ENCODE peak calls at places on chromosomes 7 and 10, in four cellular contexts. G is mesenchymal stem cell, B is HCT116, S is head of caudate nucleus. C is an unnamed sample.

GRCh38 chr7:157439761-157440160 is 103.0 kb downstream of the DNAJB6 start:
- DNase-seq in G (no peak), S (no peak), B (no peak), C (no peak)

GRCh38 chr10:13684252-13684791 is 97.6 kb downstream of the PRPF18 start:
- DNase-seq in S (peak; percentile 59), G (peak; percentile 45), B (no peak), C (no peak)

GRCh38 chr7:30976381-30976780 is 12.6 kb downstream of the GHRHR start:
- DNase-seq in G (no peak), S (no peak), B (no peak), C (no peak)

GRCh38 chr7:46179211-46179610 is 258.1 kb upstream of the IGFBP3 start:
- DNase-seq in G (peak; percentile 27), B (no peak), S (no peak), C (no peak)

GRCh38 chr10:35212856-35213255 is 86.2 kb downstream of the CREM start:
- DNase-seq in S (no peak), B (no peak), G (no peak), C (no peak)

GRCh38 chr10:95428702-95429101 is 132.5 kb downstream of the SORBS1 start:
- DNase-seq in S (no peak), B (no peak), G (no peak), C (no peak)

GRCh38 chr7:155961241-155962190 is 149.3 kb upstream of the SHH start:
- DNase-seq in S (peak; percentile 72), B (peak; percentile 92), G (no peak), C (no peak)

GRCh38 chr7:104960741-104961479 is 53.1 kb upstream of the KMT2E start:
- DNase-seq in G (no peak), S (no peak), B (no peak), C (no peak)

GRCh38 chr7:13144622-13145021 is 457.2 kb downstream of the ARL4A start:
- DNase-seq in S (no peak), G (peak; percentile 85), B (no peak), C (no peak)

GRCh38 chr7:92295391-92295790 is 49.6 kb downstream of the ANKIB1 start:
- DNase-seq in B (no peak), G (no peak), S (no peak), C (no peak)

GRCh38 chr10:125343118-125343752 is 182.9 kb upstream of the CTBP2 start:
- DNase-seq in S (no peak), G (peak; percentile 45), B (peak; percentile 51), C (no peak)

GRCh38 chr7:33849004-33849403 is 56.3 kb upstream of the BMPER start:
- DNase-seq in B (no peak), G (peak; percentile 36), S (no peak), C (no peak)

GRCh38 chr7:116802784-116803183 is 59.6 kb upstream of the CAPZA2 start:
- DNase-seq in B (peak; percentile 63), G (peak; percentile 86), S (peak; percentile 38), C (no peak)

GRCh38 chr10:24706479-24707118 is 17.1 kb downstream of the ARHGAP21 start:
- DNase-seq in S (peak; percentile 34), B (no peak), G (peak; percentile 96), C (no peak)

GRCh38 chr7:87316846-87317545 is 28.5 kb upstream of the CROT start:
- DNase-seq in G (peak; percentile 88), S (no peak), B (no peak), C (no peak)

GRCh38 chr7:77687100-77687746 is 9.0 kb upstream of the RSBN1L start:
- DNase-seq in B (no peak), G (peak; percentile 90), S (no peak), C (no peak)

GRCh38 chr10:86180861-86181260 is 185.7 kb downstream of the GRID1 start:
- DNase-seq in S (no peak), B (no peak), G (no peak), C (no peak)

GRCh38 chr10:132030898-132031463 is 34.8 kb upstream of the JAKMIP3 start:
- DNase-seq in G (no peak), S (no peak), B (no peak), C (no peak)

GRCh38 chr7:301291-302053 is 11.5 kb downstream of the FOXL3 start:
- DNase-seq in G (no peak), S (no peak), B (no peak), C (no peak)

GRCh38 chr7:131057524-131058065 is 270.1 kb upstream of the MKLN1 start:
- DNase-seq in S (no peak), B (no peak), G (peak; percentile 51), C (no peak)

GRCh38 chr10:34498821-34499220 is 316.3 kb downstream of the PARD3 start:
- DNase-seq in S (no peak), G (no peak), B (no peak), C (no peak)

GRCh38 chr7:16636533-16637173 is 8.9 kb downstream of the ANKMY2 start:
- DNase-seq in S (no peak), B (no peak), G (peak; percentile 46), C (no peak)

GRCh38 chr10:70967591-70968588 is 79.5 kb upstream of the PCBD1 start:
- DNase-seq in S (no peak), B (no peak), G (peak; percentile 20), C (no peak)

GRCh38 chr10:3774018-3774813 is 10.8 kb downstream of the KLF6 start:
- DNase-seq in G (peak; percentile 91), B (no peak), S (no peak), C (no peak)

GRCh38 chr10:8246548-8246947 is 192.1 kb downstream of the GATA3 start:
- DNase-seq in G (no peak), B (no peak), S (no peak), C (no peak)

GRCh38 chr7:13042605-13043236 is 355.3 kb downstream of the ARL4A start:
- DNase-seq in G (peak; percentile 16), S (no peak), B (peak; percentile 56), C (no peak)

GRCh38 chr7:5429253-5429856 is 5.7 kb upstream of the TNRC18 start:
- DNase-seq in B (no peak), G (peak; percentile 80), S (no peak), C (no peak)

GRCh38 chr7:37201003-37201875 is 247.4 kb downstream of the ELMO1 start:
- DNase-seq in S (peak; percentile 80), B (peak; percentile 61), G (peak; percentile 82), C (no peak)

GRCh38 chr10:102729090-102730026 is 14.4 kb upstream of the WBP1L start:
- DNase-seq in B (peak; percentile 49), S (peak; percentile 86), G (peak; percentile 82), C (peak; percentile 34)

GRCh38 chr10:91215384-91215783 is 5.1 kb upstream of the PCGF5 start:
- DNase-seq in B (no peak), S (no peak), G (no peak), C (no peak)

GRCh38 chr7:33805630-33806233 is 99.6 kb upstream of the BMPER start:
- DNase-seq in G (peak; percentile 75), S (no peak), B (no peak), C (no peak)

C was measured in T-helper 17 cell.